ENCODE peak calls at places on chromosome 9, in four cellular contexts. T is K562, A is GM12878, K is H1. O is an unnamed sample.

GRCh38 chr9:102479191-102479590 is 515.9 kb upstream of the CYLC2 start:
- DNase-seq in T (no peak), K (no peak), A (no peak), O (no peak)

GRCh38 chr9:18059447-18059846 is 414.5 kb upstream of the ADAMTSL1 start:
- DNase-seq in T (no peak), K (no peak), A (no peak), O (no peak)

GRCh38 chr9:25449503-25449902 is 228.7 kb downstream of the TUSC1 start:
- DNase-seq in K (no peak), T (no peak), A (no peak), O (no peak)

GRCh38 chr9:124611106-124611505 is 103.9 kb upstream of the NR5A1 start:
- DNase-seq in A (no peak), K (no peak), T (no peak), O (no peak)

GRCh38 chr9:126232461-126232860 is 94.2 kb upstream of the MVB12B start:
- DNase-seq in T (no peak), K (no peak), A (no peak), O (peak)

GRCh38 chr9:6557883-6558282 is 87.6 kb downstream of the GLDC start:
- DNase-seq in T (no peak), A (no peak), K (no peak), O (peak)

GRCh38 chr9:131395745-131396479 is 2.0 kb downstream of the PRRC2B start:
- DNase-seq in K (no peak), T (peak), A (no peak), O (no peak)

GRCh38 chr9:118271936-118272335 is 567.7 kb downstream of the TLR4 start:
- DNase-seq in K (no peak), T (no peak), A (no peak), O (no peak)

GRCh38 chr9:135531096-135531495 is 9.9 kb downstream of the LCN1 start:
- DNase-seq in K (no peak), T (no peak), A (no peak), O (no peak)

GRCh38 chr9:2338770-2339169 is 282.8 kb upstream of the VLDLR start:
- DNase-seq in T (no peak), K (no peak), A (no peak), O (no peak)

GRCh38 chr9:104961238-104961637 is 33.3 kb upstream of the ABCA1 start:
- DNase-seq in T (peak), A (peak), K (peak), O (peak)

GRCh38 chr9:6843742-6844141 is 86.0 kb downstream of the KDM4C start:
- DNase-seq in T (no peak), K (no peak), A (no peak), O (no peak)

GRCh38 chr9:89525673-89526374 is 27.9 kb upstream of the SEMA4D start:
- DNase-seq in T (no peak), A (no peak), K (no peak), O (no peak)

GRCh38 chr9:26026423-26027100 is 348.3 kb upstream of the TUSC1 start:
- DNase-seq in A (no peak), T (no peak), K (no peak), O (no peak)

GRCh38 chr9:137611623-137612609 is 6.4 kb downstream of the ARRDC1 start:
- DNase-seq in K (no peak), T (peak), A (no peak), O (peak)

GRCh38 chr9:99497641-99498040 is 275.6 kb downstream of the SEC61B start:
- DNase-seq in K (no peak), T (no peak), A (no peak), O (no peak)

GRCh38 chr9:93594041-93594756 is 17.8 kb downstream of the PHF2 start:
- DNase-seq in K (no peak), A (no peak), T (peak), O (no peak)

GRCh38 chr9:93827545-93828330 is 127.4 kb downstream of the BARX1 start:
- DNase-seq in T (peak), A (no peak), K (no peak), O (peak)

GRCh38 chr9:76818271-76818670 is 54.0 kb downstream of the PCA3 start:
- DNase-seq in K (peak), T (peak), A (no peak), O (no peak)

GRCh38 chr9:38160613-38161215 is 91.7 kb upstream of the SHB start:
- DNase-seq in A (no peak), T (peak), K (no peak), O (peak)
- TF ChIP-seq NRF1 in A (no peak), T (no peak), K (no peak), O (no peak)

GRCh38 chr9:81716409-81716808 is 27.1 kb upstream of the TLE1 start:
- DNase-seq in K (no peak), T (no peak), A (no peak), O (no peak)

GRCh38 chr9:81718244-81718643 is 28.9 kb upstream of the TLE1 start:
- DNase-seq in A (no peak), K (no peak), T (no peak), O (no peak)

GRCh38 chr9:81717747-81718077 is 28.4 kb upstream of the TLE1 start:
- DNase-seq in K (no peak), T (no peak), A (no peak), O (no peak)

GRCh38 chr9:81719972-81720371 is 30.6 kb upstream of the TLE1 start:
- DNase-seq in K (no peak), A (no peak), T (no peak), O (no peak)

DNA sequence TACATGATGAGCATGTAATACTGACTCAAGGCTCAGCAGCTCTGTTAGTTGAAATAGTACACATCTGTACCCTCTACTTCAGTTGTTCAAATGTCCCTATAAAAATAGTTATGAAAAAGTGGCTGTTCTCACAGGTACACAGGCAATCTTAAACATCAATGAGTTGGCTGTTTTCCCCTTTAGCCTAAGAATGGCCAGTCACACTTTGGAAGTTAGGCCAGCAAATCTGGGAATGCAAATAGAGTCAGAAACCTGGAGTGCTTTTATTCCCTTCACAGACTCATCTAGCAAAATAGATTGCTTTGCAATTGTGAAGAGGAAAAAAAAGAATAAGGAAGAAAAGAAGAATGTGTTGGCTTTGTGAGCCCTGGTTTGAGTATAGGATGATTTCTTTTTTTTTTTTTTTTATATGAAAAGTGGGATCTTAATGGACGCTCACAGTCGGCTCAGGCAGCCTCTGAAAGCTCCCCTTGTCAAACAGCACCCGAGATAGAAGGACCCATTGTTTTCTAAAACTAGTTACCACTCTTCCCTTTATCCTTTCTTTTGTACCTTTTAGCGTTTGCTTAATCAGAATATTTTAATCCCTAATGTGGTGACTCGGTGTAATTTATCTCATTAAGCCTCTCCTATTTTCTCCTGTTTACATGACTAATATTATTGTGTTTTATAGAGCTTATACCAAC is 27.9 kb upstream of the TLE1 start:
- DNase-seq in K (no peak), A (no peak), T (no peak), O (no peak)
- H3K4me2 ChIP-seq in K (peak), A (no peak), T (no peak), O (no peak)

GRCh38 chr9:19464764-19465570 is 56.2 kb downstream of the ACER2 start:
- DNase-seq in K (peak), T (peak), A (no peak), O (peak)
- TF ChIP-seq NRF1 in K (no peak), T (no peak), A (no peak), O (no peak)

GRCh38 chr9:106890621-106891020 is 27.7 kb downstream of the ZNF462 start:
- DNase-seq in A (no peak), T (no peak), K (no peak), O (no peak)
- H3K4me2 ChIP-seq in A (no peak), T (no peak), K (no peak), O (no peak)

GRCh38 chr9:68981825-68982224 is 32.1 kb downstream of the PRKACG start:
- DNase-seq in T (no peak), K (no peak), A (peak), O (no peak)
- TF ChIP-seq NRF1 in T (no peak), K (no peak), A (no peak), O (no peak)